ENCODE peak calls at places on chromosome 21, in four cellular contexts. One of them, this sample, is unnamed.

GRCh38 chr21:14548751-14549150 is 2.6 kb upstream of the SAMSN1 start:
- DNase-seq in iPS-NIHi11: no peak
- DNase-seq in AG10803: no peak
- DNase-seq in RWPE2: no peak
- DNase-seq in this sample: no peak

GRCh38 chr21:27301216-27301615 is 334.3 kb upstream of the ADAMTS5 start:
- DNase-seq in AG10803: peak; percentile 88
- DNase-seq in RWPE2: no peak
- DNase-seq in iPS-NIHi11: no peak
- DNase-seq in this sample: no peak

GRCh38 chr21:22855581-22855980 is 1857.4 kb downstream of the NCAM2 start:
- DNase-seq in RWPE2: no peak
- DNase-seq in iPS-NIHi11: no peak
- DNase-seq in AG10803: no peak
- DNase-seq in this sample: no peak

GRCh38 chr21:39713905-39714304 is 31.1 kb upstream of the IGSF5 start:
- DNase-seq in AG10803: no peak
- DNase-seq in RWPE2: no peak
- DNase-seq in iPS-NIHi11: no peak
- DNase-seq in this sample: no peak

GRCh38 chr21:32819702-32820101 is 48.1 kb upstream of the PAXBP1 start:
- DNase-seq in AG10803: peak; percentile 95
- DNase-seq in iPS-NIHi11: no peak
- DNase-seq in RWPE2: no peak
- DNase-seq in this sample: no peak

GRCh38 chr21:28714795-28715464 is 277.7 kb downstream of the LTN1 start:
- DNase-seq in AG10803: peak; percentile 92
- DNase-seq in RWPE2: no peak
- DNase-seq in iPS-NIHi11: no peak
- DNase-seq in this sample: no peak

GRCh38 chr21:25560151-25560783 is 47.0 kb downstream of the MRPL39 start:
- DNase-seq in AG10803: no peak
- DNase-seq in iPS-NIHi11: no peak
- DNase-seq in RWPE2: no peak
- DNase-seq in this sample: no peak

GRCh38 chr21:30710499-30710898 is 8.1 kb downstream of the KRTAP21-3 start:
- DNase-seq in RWPE2: no peak
- DNase-seq in iPS-NIHi11: no peak
- DNase-seq in AG10803: no peak
- DNase-seq in this sample: no peak

GRCh38 chr21:36630485-36631206 is 68.3 kb upstream of the SIM2 start:
- DNase-seq in AG10803: peak; percentile 32
- DNase-seq in RWPE2: no peak
- DNase-seq in iPS-NIHi11: peak; percentile 92
- DNase-seq in this sample: no peak

GRCh38 chr21:42666023-42666747 is 12.8 kb downstream of the PDE9A start:
- DNase-seq in RWPE2: no peak
- DNase-seq in AG10803: no peak
- DNase-seq in iPS-NIHi11: peak; percentile 90
- DNase-seq in this sample: no peak